ENCODE peak calls at places on chromosomes 4 and X, in eight cellular contexts. K is lower leg skin, I is right atrium auricular region, R is lung, Y is keratinocyte, H is fibroblast of lung, P is fibroblast of mammary gland, Q is brain microvascular endothelial cell. S is an unnamed sample.

GRCh38 chrX:127404156-127404555 is 584.6 kb downstream of the PRR32 start:
- DNase-seq in H (no peak), Y (no peak), P (no peak), K (no peak), I (no peak), Q (no peak), R (no peak), S (no peak)

GRCh38 chr4:52716364-52717151 is 34.7 kb downstream of the ERVMER34-1 start:
- DNase-seq in Y (no peak), H (no peak), K (no peak), R (no peak), Q (no peak), I (no peak), P (no peak), S (no peak)

GRCh38 chrX:107716816-107717700 is 58.5 kb downstream of the TSC22D3 start:
- DNase-seq in I (peak), R (peak), K (peak), Q (peak), Y (no peak), P (peak), H (peak), S (no peak)

GRCh38 chrX:38754102-38754790 is 47.0 kb upstream of the MID1IP1 start:
- DNase-seq in P (peak), I (no peak), Q (peak), K (no peak), H (peak), R (no peak), Y (peak), S (no peak)

GRCh38 chrX:134377537-134377936 is 82.4 kb upstream of the HPRT1 start:
- DNase-seq in R (no peak), K (no peak), Y (no peak), I (no peak), Q (peak), P (peak), H (peak), S (peak)

GRCh38 chr4:137394000-137394399 is 138.3 kb downstream of the PCDH18 start:
- DNase-seq in P (peak), R (no peak), K (no peak), Y (no peak), I (no peak), H (peak), Q (no peak), S (no peak)

GRCh38 chrX:40172980-40173661 is 75.4 kb upstream of the BCOR start:
- DNase-seq in K (no peak), H (no peak), I (no peak), Y (no peak), Q (no peak), R (no peak), P (no peak), S (no peak)

GRCh38 chrX:40155617-40156471 is 58.1 kb upstream of the BCOR start:
- DNase-seq in K (no peak), H (no peak), P (no peak), R (no peak), Q (no peak), Y (no peak), I (no peak), S (no peak)

GRCh38 chrX:120536056-120536455 is 24.7 kb downstream of the CUL4B start:
- DNase-seq in P (no peak), H (no peak), K (no peak), Q (no peak), Y (no peak), I (no peak), R (no peak), S (no peak)

GRCh38 chr4:7320413-7320812 is 114.3 kb downstream of the PSAPL1 start:
- DNase-seq in Y (no peak), K (no peak), Q (no peak), R (no peak), P (no peak), I (no peak), H (no peak), S (no peak)

GRCh38 chr4:7324651-7325121 is 110.0 kb downstream of the PSAPL1 start:
- DNase-seq in Y (no peak), I (no peak), P (no peak), Q (no peak), H (no peak), R (no peak), K (no peak), S (no peak)

GRCh38 chr4:7323461-7323871 is 111.3 kb downstream of the PSAPL1 start:
- DNase-seq in P (no peak), H (no peak), R (no peak), I (no peak), Q (no peak), Y (no peak), K (no peak), S (no peak)

GRCh38 chr4:7323872-7324650 is 110.7 kb downstream of the PSAPL1 start:
- DNase-seq in K (no peak), I (no peak), H (no peak), Q (no peak), R (no peak), Y (no peak), P (no peak), S (no peak)

DNA sequence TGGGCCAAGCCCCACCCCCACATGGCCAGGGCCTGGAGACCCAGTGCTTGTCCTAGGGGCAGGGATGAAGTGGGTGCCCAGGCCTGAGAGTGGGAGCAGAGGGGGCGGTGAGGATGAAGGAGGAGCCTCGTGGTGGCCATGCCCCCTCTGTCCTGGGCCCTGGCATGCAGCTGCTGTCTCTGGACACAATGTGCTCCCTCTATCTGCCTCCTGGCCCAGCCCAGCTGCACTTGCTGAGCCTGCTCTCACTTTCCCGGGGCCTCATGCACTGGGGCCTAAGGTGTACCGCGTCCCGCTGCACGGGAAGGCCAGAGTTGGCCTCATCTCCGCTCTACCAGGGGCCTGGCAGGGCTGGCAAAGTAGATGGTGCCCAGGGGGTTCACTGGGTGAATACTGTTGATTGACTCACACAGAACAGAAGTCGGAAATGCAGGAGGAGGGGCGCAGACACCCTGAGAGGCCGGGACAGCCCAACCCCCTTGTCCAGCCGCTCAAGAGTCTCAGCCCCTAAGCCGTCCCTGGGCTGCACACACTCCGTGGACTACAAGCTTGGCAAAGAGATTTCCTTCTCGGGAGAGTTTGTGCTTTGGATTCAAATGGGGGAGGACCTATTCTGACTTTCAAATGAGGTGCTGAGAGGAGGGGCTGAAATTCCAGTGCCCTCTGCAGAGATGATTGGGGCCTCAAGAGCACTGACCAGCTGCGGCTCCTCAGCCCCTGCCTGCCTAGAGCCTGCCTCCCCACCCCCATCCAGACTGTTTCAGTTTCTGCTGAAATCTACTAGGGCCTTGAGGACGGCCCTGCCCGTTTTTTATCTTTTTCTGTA is 112.4 kb downstream of the PSAPL1 start:
- DNase-seq in H (peak), Q (no peak), R (no peak), Y (no peak), I (no peak), K (no peak), P (no peak), S (no peak)
- H3K4me3 ChIP-seq in H (no peak), Q (no peak), R (no peak), Y (no peak), I (no peak), K (no peak), P (no peak), S (no peak)

DNA sequence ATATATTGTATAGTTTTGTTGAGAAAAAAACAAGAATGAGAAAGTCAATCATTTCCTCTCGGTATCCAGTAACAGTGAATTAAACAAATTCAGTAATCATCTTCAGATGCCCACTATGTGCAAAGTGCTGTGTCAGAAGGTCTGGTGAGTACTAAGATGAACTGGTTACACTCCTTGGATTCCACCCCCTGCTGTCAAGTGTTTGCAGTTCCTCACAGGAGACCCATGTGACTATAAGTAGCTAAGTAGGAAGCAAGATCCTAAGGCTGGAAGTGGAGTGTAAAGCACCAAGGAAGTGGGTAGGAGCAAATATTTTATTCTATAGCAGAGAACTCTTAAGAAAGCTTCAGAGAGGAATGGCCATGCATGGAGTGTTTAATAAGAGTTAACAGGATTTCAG is 73.6 kb downstream of the SNX25 start:
- DNase-seq in H (peak), Q (peak), I (no peak), R (peak), Y (no peak), K (no peak), P (peak), S (no peak)
- TF ChIP-seq CTCF in H (peak), Q (peak), I (no peak), R (no peak), Y (no peak), K (no peak), P (peak), S (peak)

DNA sequence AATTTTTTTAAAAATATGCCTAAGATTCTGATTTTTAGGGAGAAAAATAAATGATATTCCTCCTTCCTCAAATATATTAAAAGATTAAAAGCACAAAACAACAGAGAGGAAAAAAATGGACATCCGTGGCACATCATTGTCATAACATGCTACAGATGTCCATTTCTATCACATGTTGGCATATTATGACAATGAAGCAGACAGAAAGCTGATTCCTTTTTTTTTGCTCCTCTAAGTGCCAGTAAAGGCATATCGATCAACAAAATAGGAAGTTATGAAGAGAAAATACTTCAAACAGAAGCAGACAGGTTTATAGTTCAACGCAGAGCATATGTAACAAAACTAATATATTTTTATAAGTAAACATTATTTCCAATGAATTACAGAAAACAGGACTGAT is 11.2 kb downstream of the KLHL8 start:
- DNase-seq in Q (no peak), R (no peak), K (no peak), P (no peak), I (no peak), Y (no peak), H (no peak), S (no peak)
- H3K4me3 ChIP-seq in Q (no peak), R (no peak), K (no peak), P (no peak), I (no peak), Y (no peak), H (no peak), S (no peak)

DNA sequence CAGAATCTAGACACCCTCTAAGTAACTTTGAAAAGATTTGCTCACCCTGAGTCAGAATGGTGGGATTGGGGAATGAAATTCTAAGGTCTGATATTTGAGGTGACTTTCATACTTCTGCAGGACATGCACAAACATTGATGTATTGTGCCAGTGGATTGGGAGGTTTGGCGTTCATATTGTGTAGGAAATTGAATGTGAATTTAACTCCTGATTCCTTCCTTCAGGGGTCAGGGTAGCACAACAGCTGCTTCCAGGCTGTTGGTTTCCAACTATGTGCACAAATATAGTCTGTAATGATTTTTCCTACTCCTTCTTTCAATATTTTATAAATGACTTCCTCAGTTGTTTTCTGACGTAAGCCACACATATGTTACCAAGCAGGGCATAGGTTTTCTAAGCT is 3.1 kb downstream of the IL1RAPL1 start:
- DNase-seq in R (no peak), P (no peak), I (no peak), Y (no peak), H (peak), K (no peak), Q (no peak), S (no peak)
- TF ChIP-seq CTCF in R (no peak), P (no peak), I (no peak), Y (no peak), H (no peak), K (no peak), Q (peak), S (no peak)

S was measured in AG04449.